ENCODE peak calls at places on chromosomes 13 and 19, in ten cellular contexts. D is cardiac muscle cell; Q is aorta; T is CD4-positive, CD25-positive, alpha-beta regulatory T cell; Y is mucosa of descending colon; X is NT2/D1; U is left ventricle myocardium inferior; K is neural progenitor cell; N is ovary; W is IMR-90. I is an unnamed sample.

GRCh38 chr13:37686501-37686900 is 87.9 kb upstream of the POSTN start:
- DNase-seq in N (no peak), W (peak; percentile 7), T (no peak), Q (no peak), Y (no peak), U (no peak), K (no peak), D (no peak), X (no peak), I (no peak)

GRCh38 chr19:35162471-35163326 is 8.2 kb downstream of the FXYD5 start:
- DNase-seq in D (no peak), K (no peak), U (no peak), W (no peak), T (no peak), Q (no peak), N (no peak), Y (no peak), X (no peak), I (no peak)

GRCh38 chr19:10858204-10858828 is 10.1 kb downstream of the C19orf38 start:
- DNase-seq in N (no peak), D (peak; percentile 46), K (peak; percentile 72), Y (no peak), W (no peak), U (no peak), X (no peak), T (no peak), Q (no peak), I (no peak)

GRCh38 chr19:40530091-40530901 is 46.4 kb upstream of the SHKBP1 start:
- DNase-seq in Y (no peak), Q (no peak), U (no peak), W (no peak), K (peak; percentile 89), N (peak; percentile 67), T (no peak), X (no peak), D (no peak), I (peak; percentile 76)

GRCh38 chr19:44757057-44757734 is 8.7 kb downstream of the BCL3 start:
- DNase-seq in W (peak; percentile 73), Q (peak; percentile 90), T (no peak), U (peak; percentile 81), Y (peak; percentile 62), X (no peak), D (peak; percentile 91), K (peak; percentile 66), N (peak; percentile 76), I (no peak)

GRCh38 chr13:21344662-21345176 is 114.4 kb downstream of the ZDHHC20 start:
- DNase-seq in U (no peak), D (no peak), Y (no peak), Q (no peak), X (no peak), W (no peak), T (peak; percentile 37), K (no peak), N (no peak), I (no peak)

GRCh38 chr13:21074601-21075302 is 13.4 kb upstream of the LATS2 start:
- DNase-seq in U (peak; percentile 49), Y (no peak), X (no peak), Q (peak; percentile 60), N (peak; percentile 33), T (peak; percentile 12), W (no peak), K (no peak), D (peak; percentile 46), I (no peak)

GRCh38 chr19:33427801-33428626 is 54.5 kb downstream of the CEBPG start:
- DNase-seq in T (no peak), X (no peak), Q (peak; percentile 24), K (no peak), Y (peak; percentile 4), W (no peak), U (peak; percentile 6), D (no peak), N (no peak), I (no peak)

GRCh38 chr19:14632286-14632685 is 42.4 kb downstream of the ADGRE3 start:
- DNase-seq in T (no peak), Q (no peak), X (peak; percentile 54), D (peak; percentile 13), N (no peak), K (no peak), U (no peak), Y (no peak), W (peak; percentile 15), I (peak; percentile 18)

GRCh38 chr19:34480971-34481821 is at the start of gene WTIP:
- DNase-seq in Y (peak; percentile 59), U (peak; percentile 84), X (peak; percentile 64), D (peak; percentile 95), N (peak; percentile 88), Q (peak; percentile 88), W (peak; percentile 88), K (peak; percentile 97), T (no peak), I (peak; percentile 79)

GRCh38 chr13:52103386-52103785 is 25.5 kb downstream of the NEK5 start:
- DNase-seq in N (no peak), K (no peak), W (no peak), U (no peak), T (no peak), D (no peak), Y (no peak), X (no peak), Q (no peak), I (no peak)

GRCh38 chr13:40787062-40787461 is 2.3 kb upstream of the SLC25A15 start:
- DNase-seq in U (no peak), T (no peak), Y (no peak), Q (no peak), N (no peak), K (no peak), W (peak; percentile 93), X (no peak), D (no peak), I (no peak)

GRCh38 chr13:39571502-39572092 is 31.4 kb downstream of the LHFPL6 start:
- DNase-seq in K (no peak), D (no peak), Y (no peak), X (no peak), T (no peak), Q (no peak), N (no peak), U (peak; percentile 68), W (no peak), I (no peak)

DNA sequence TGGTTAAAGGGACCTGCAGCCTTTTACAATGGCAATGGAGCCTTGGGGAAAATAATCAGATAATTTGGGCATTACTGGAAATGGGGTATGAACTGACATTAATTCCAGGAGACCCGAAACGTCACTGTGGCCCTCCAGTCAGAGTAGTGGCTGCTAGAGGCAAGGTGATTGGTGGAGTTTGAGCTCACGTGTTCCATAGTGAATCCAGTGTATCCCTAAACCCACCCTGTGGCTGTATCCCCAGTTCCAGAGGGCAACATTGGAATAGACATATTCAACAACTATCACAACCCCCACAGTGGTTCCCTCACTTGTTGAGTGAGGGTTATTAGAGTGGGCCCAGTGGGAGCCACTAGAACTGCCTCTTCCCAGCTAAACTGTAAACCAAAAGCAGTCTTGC is 3.3 kb upstream of the LILRA2 start:
- DNase-seq in X (no peak), N (no peak), Q (no peak), D (no peak), T (no peak), U (no peak), K (no peak), W (no peak), Y (no peak), I (no peak)
- H3K4me3 ChIP-seq in X (no peak overlapping the region), N (no peak overlapping the region), Q (no peak overlapping the region), D (no peak overlapping the region), T (no peak overlapping the region), U (no peak overlapping the region), K (no peak overlapping the region), W (no peak overlapping the region), Y (no peak overlapping the region), I (no peak overlapping the region)

GRCh38 chr19:47179643-47180310 is 49.1 kb downstream of the SAE1 start:
- DNase-seq in D (no peak), T (no peak), U (no peak), N (no peak), Y (no peak), Q (no peak), X (no peak), K (no peak), W (no peak), I (no peak)
- H3K36me3 ChIP-seq in D (peaks cover 5% of the 10 kb centered on the region), T (peaks cover 14% of the 10 kb centered on the region), U (peaks cover 6% of the 10 kb centered on the region), N (no peaks in the 10 kb centered on the region), Y (no peaks in the 10 kb centered on the region), Q (peaks cover 3% of the 10 kb centered on the region), X (peaks cover 76% of the 10 kb centered on the region), K (no peaks in the 10 kb centered on the region), W (peaks cover 17% of the 10 kb centered on the region), I (peaks cover 84% of the 10 kb centered on the region)

GRCh38 chr19:27870293-27870692 is 1342.7 kb downstream of the UQCRFS1 start:
- DNase-seq in Y (no peak), N (no peak), K (no peak), T (no peak), U (no peak), Q (no peak), X (no peak), W (no peak), D (no peak), I (no peak)
- H3K9me3 ChIP-seq in Y (peaks cover 26% of the 10 kb centered on the region), N (no peaks in the 10 kb centered on the region), K (peaks cover 31% of the 10 kb centered on the region), T (peaks cover 6% of the 10 kb centered on the region), U (no peaks in the 10 kb centered on the region), Q (peaks cover 8% of the 10 kb centered on the region), X (peaks cover 12% of the 10 kb centered on the region), W (peaks cover 14% of the 10 kb centered on the region), D (no peaks in the 10 kb centered on the region), I (no peaks in the 10 kb centered on the region)

GRCh38 chr19:12983561-12984142 is 11.6 kb upstream of the NFIX start:
- DNase-seq in W (peak; percentile 70), X (peak; percentile 33), U (peak; percentile 80), Q (peak; percentile 81), K (peak; percentile 91), D (peak; percentile 87), N (peak; percentile 92), T (peak; percentile 78), Y (peak; percentile 91), I (peak; percentile 51)

GRCh38 chr19:12985049-12985776 is 10.1 kb upstream of the NFIX start:
- DNase-seq in N (no peak), K (peak; percentile 36), X (no peak), W (peak; percentile 76), Y (peak; percentile 86), Q (no peak), U (peak; percentile 67), D (no peak), T (no peak), I (no peak)

GRCh38 chr19:12983091-12983490 is 12.2 kb upstream of the NFIX start:
- DNase-seq in K (no peak), D (no peak), X (no peak), U (no peak), T (no peak), W (no peak), Y (no peak), Q (no peak), N (no peak), I (no peak)

GRCh38 chr19:12984683-12985048 is 10.6 kb upstream of the NFIX start:
- DNase-seq in W (no peak), Q (no peak), X (no peak), D (no peak), U (no peak), K (no peak), N (no peak), Y (no peak), T (no peak), I (no peak)

DNA sequence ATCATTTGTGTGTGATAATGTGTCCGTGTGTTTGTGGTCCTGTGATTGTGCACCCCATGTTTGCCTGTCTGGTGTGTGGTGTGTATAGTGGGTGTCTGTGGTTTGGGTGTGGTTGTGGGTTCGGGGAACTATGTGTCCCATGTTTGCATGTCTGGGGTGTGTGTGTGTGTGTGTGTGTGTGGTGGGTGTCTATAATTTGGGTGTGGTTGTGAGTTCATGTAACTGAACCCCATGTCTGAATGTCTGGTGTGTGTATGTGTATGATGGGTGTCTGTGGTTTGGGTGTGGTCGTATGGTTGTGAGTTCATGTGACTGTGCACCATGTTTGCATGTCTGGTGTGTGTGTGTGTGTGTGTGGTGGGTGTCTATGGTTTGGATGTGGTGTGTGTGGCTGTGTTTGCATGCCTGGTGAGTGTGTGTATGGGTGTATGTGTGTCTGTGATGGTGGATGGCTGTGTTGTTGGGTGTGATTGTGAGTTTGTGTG is 11.1 kb upstream of the NFIX start:
- DNase-seq in X (no peak), U (no peak), T (no peak), Q (no peak), W (no peak), K (no peak), D (no peak), N (no peak), Y (no peak), I (no peak)
- H3K4me3 ChIP-seq in X (no peak overlapping the region), U (no peak overlapping the region), T (no peak overlapping the region), Q (no peak overlapping the region), W (no peak overlapping the region), K (no peak overlapping the region), D (no peak overlapping the region), N (no peak overlapping the region), Y (no peak overlapping the region), I (no peak overlapping the region)

I was measured in HAP-1.